ENCODE peak calls at places on chromosomes 11 and 22, in five cellular contexts. V, Q, K, F and R are unnamed samples. For H3K27me3, the result is how much of the 10 kb centered on the place peaks cover.

GRCh38 chr11:131278472-131278871 is 91.9 kb upstream of the NTM start:
- DNase-seq in V (no peak), Q (no peak), K (no peak), F (no peak), R (no peak)

GRCh38 chr11:64265176-64266160 is 14.1 kb downstream of the PLCB3 start:
- DNase-seq in V (no peak), Q (no peak), K (no peak), F (no peak), R (peak)

GRCh38 chr11:76694664-76695063 is 24.1 kb upstream of the LRRC32 start:
- DNase-seq in V (no peak), Q (no peak), K (no peak), F (peak), R (no peak)

GRCh38 chr22:26008587-26008986 is 160.7 kb upstream of the SEZ6L start:
- DNase-seq in V (no peak), Q (no peak), K (no peak), F (no peak), R (no peak)

GRCh38 chr11:65288706-65289536 is 25.7 kb upstream of the CDC42EP2 start:
- DNase-seq in V (no peak), Q (no peak), K (no peak), F (no peak), R (no peak)

GRCh38 chr11:62324738-62325556 is 12.3 kb upstream of the ASRGL1 start:
- DNase-seq in V (peak), Q (peak), K (no peak), F (peak), R (no peak)

GRCh38 chr11:6625156-6625831 is 6.1 kb upstream of the TPP1 start:
- DNase-seq in V (no peak), Q (no peak), K (no peak), F (no peak), R (peak)

GRCh38 chr11:44950625-44951472 is at the start of gene TP53I11:
- DNase-seq in V (peak), Q (peak), K (peak), F (peak), R (peak)

GRCh38 chr11:43316451-43316850 is 4.7 kb downstream of the API5 start:
- DNase-seq in V (no peak), Q (no peak), K (no peak), F (peak), R (no peak)

GRCh38 chr11:131465056-131465455 is 94.6 kb downstream of the NTM start:
- DNase-seq in V (no peak), Q (no peak), K (no peak), F (no peak), R (no peak)

GRCh38 chr11:44319552-44320288 is 9.8 kb upstream of the ALX4 start:
- DNase-seq in V (no peak), Q (no peak), K (no peak), F (no peak), R (no peak)

GRCh38 chr22:40401532-40401931 is 31.1 kb downstream of the SGSM3 start:
- DNase-seq in V (no peak), Q (no peak), K (no peak), F (no peak), R (no peak)

GRCh38 chr22:37428649-37429586 is 1.6 kb upstream of the ELFN2 start:
- DNase-seq in V (peak), Q (peak), K (no peak), F (no peak), R (no peak)
- H3K27me3 ChIP-seq in V (under half), Q (half or more), K (half or more), F (under half), R (under half)

GRCh38 chr22:38085501-38085900 is 1.5 kb upstream of the SLC16A8 start:
- DNase-seq in V (no peak), Q (no peak), K (no peak), F (no peak), R (peak)

GRCh38 chr22:38083931-38084631 is at the start of gene SLC16A8:
- DNase-seq in V (no peak), Q (no peak), K (no peak), F (no peak), R (peak)

GRCh38 chr22:38086942-38087341 is 3.0 kb upstream of the SLC16A8 start:
- DNase-seq in V (no peak), Q (no peak), K (no peak), F (no peak), R (no peak)

GRCh38 chr22:38086001-38086845 is 2.2 kb upstream of the SLC16A8 start:
- DNase-seq in V (no peak), Q (no peak), K (no peak), F (peak), R (peak)

DNA sequence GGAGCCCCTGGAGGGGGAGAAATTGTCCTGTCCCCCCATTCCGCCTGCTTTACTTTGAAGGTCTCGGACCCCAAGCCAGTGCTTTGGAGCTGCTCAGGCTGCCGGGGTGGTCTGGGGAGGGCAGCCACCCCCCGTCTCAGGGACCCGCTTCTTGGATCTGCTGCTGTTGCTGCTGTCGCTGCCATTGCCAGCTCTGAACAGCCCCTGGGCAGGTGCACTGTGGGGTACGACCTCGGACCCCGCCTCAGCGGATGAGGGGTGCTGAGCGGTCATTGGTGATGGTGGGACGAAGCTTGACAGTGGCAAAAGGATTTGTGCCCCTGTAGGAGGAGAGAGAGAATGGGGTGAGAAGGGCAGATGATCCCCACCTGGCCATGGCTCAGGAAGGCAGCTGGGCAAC is 1.1 kb upstream of the SLC16A8 start:
- DNase-seq in V (no peak), Q (no peak), K (no peak), F (no peak), R (no peak)
- H3K27me3 ChIP-seq in V (under half), Q (under half), K (under half), F (under half), R (under half)

DNA sequence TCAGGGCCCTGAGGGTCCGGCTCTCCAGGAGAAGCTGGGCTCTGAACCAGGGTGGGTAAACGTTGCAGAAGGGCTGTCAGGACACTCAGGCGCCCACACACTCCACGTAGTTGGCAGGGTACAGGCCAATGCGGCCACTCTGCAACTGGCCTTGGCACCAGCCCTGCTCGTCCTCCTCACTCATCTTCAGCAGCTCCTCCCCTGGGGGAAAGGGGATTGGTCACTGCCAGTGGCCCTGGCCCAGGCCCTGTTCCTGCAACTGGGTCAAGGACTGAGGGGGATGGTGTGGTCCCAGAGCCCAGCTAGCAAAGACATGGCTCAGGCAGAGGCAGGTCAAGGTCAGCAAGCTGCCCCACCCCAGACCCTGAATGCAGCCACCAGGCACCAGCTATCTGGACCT is 1.2 kb upstream of the ARFGAP2 start:
- DNase-seq in V (no peak), Q (no peak), K (peak), F (no peak), R (no peak)
- H3K27me3 ChIP-seq in V (under half), Q (under half), K (under half), F (under half), R (under half)

GRCh38 chr22:43345356-43345755 is 2.2 kb upstream of the SCUBE1 start:
- DNase-seq in V (no peak), Q (no peak), K (no peak), F (no peak), R (no peak)
- H3K27me3 ChIP-seq in V (under half), Q (half or more), K (half or more), F (under half), R (under half)

GRCh38 chr22:42719133-42719532 is 1.5 kb downstream of the A4GALT start:
- DNase-seq in V (no peak), Q (no peak), K (no peak), F (no peak), R (no peak)
- H3K27me3 ChIP-seq in V (under half), Q (half or more), K (under half), F (under half), R (under half)

GRCh38 chr11:34068098-34068497 is 16.6 kb downstream of the CAPRIN1 start:
- DNase-seq in V (no peak), Q (no peak), K (no peak), F (peak), R (no peak)

GRCh38 chr11:34075178-34075820 is 23.8 kb downstream of the CAPRIN1 start:
- DNase-seq in V (no peak), Q (no peak), K (no peak), F (peak), R (no peak)

GRCh38 chr11:34072831-34073230 is 21.3 kb downstream of the CAPRIN1 start:
- DNase-seq in V (no peak), Q (no peak), K (no peak), F (no peak), R (no peak)

GRCh38 chr11:34074391-34074790 is 22.9 kb downstream of the CAPRIN1 start:
- DNase-seq in V (no peak), Q (no peak), K (no peak), F (no peak), R (no peak)

DNA sequence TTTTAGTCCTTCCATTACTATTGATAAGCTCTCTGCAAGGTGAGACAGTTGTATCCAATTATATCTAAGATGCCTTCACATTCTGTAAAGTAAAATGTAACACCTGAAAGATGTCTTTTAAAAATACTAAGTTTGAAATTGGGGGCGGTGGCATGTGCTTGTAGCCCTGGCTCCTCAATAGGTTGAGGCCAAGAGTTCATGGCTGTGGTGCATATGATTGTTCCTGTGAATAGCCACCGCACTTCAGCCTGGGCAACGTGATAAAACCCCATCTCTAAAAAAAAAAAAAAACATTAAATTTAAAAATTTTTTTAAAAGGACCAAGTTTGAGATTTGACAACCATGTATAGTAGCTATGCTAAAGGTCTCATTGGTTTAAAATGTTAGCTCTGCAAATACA is 20.5 kb downstream of the CAPRIN1 start:
- DNase-seq in V (no peak), Q (no peak), K (no peak), F (no peak), R (no peak)
- H3K27me3 ChIP-seq in V (under half), Q (under half), K (under half), F (under half), R (under half)

GRCh38 chr11:72243567-72244316 is at the start of gene PHOX2A:
- DNase-seq in V (no peak), Q (no peak), K (no peak), F (no peak), R (peak)
- H3K27me3 ChIP-seq in V (half or more), Q (half or more), K (half or more), F (under half), R (under half)

DNA sequence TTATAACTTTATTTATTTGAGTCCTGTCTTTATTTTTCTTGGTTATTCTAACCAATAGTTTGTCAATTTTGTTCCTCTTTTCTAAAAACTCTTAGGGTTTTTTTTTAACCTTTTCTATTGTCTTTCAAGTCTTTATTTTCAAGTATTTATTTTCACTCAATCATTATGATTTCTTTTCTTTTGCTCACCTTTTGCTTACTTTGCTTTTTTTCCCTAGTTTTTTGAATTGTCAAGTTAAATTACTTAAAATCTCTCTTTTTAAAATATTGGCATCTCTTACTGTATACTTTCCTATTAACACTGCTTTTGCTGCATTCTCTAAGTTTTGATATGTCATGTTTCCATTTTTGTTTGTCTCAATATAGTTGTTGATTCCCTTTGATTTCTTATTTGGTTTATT is 396.8 kb upstream of the CCDC179 start:
- DNase-seq in V (no peak), Q (no peak), K (no peak), F (no peak), R (no peak)
- H3K27me3 ChIP-seq in V (under half), Q (under half), K (under half), F (under half), R (under half)